ENCODE peak calls at places on chromosomes 2 and 18, in ten cellular contexts. R is adrenal gland, M is thyroid gland, N is HCT116, E is right lobe of liver, I is breast epithelium, J is tibial nerve, W is K562, P is uterus, K is A549. C is an unnamed sample.

GRCh38 chr2:27320958-27321543 is 1.8 kb downstream of the MPV17 start:
- DNase-seq in R (peak; percentile 97), M (peak; percentile 93), N (peak; percentile 98), E (peak; percentile 86), I (peak; percentile 94), J (peak; percentile 49), W (peak; percentile 90), P (peak; percentile 79), K (peak; percentile 96), C (peak; percentile 68)

GRCh38 chr2:130829020-130829419 is 7.7 kb upstream of the ARHGEF4 start:
- DNase-seq in R (no peak), M (no peak), N (peak; percentile 43), E (no peak), I (no peak), J (no peak), W (no peak), P (no peak), K (peak; percentile 55), C (no peak)

GRCh38 chr2:233468047-233468745 is 98.4 kb downstream of the USP40 start:
- DNase-seq in R (no peak), M (no peak), N (no peak), E (peak; percentile 42), I (peak; percentile 40), J (no peak), W (no peak), P (no peak), K (no peak), C (peak; percentile 22)

GRCh38 chr2:215921884-215922283 is 91.5 kb downstream of the MREG start:
- DNase-seq in R (peak; percentile 35), M (no peak), N (peak; percentile 16), E (no peak), I (no peak), J (no peak), W (peak; percentile 49), P (no peak), K (no peak), C (peak; percentile 43)

GRCh38 chr2:67694464-67694863 is 297.3 kb downstream of the ETAA1 start:
- DNase-seq in R (no peak), M (peak; percentile 74), N (no peak), E (no peak), I (no peak), J (no peak), W (no peak), P (no peak), K (no peak), C (no peak)

GRCh38 chr2:219168526-219168925 is 1.3 kb downstream of the SLC23A3 start:
- DNase-seq in R (no peak), M (no peak), N (no peak), E (no peak), I (no peak), J (no peak), W (no peak), P (no peak), K (no peak), C (no peak)

GRCh38 chr18:58135170-58135569 is 91.1 kb downstream of the NEDD4L start:
- DNase-seq in R (no peak), M (no peak), N (no peak), E (no peak), I (no peak), J (no peak), W (no peak), P (no peak), K (no peak), C (no peak)

GRCh38 chr18:30889582-30890301 is 152.8 kb downstream of the DSC3 start:
- DNase-seq in R (no peak), M (no peak), N (peak; percentile 23), E (no peak), I (no peak), J (peak; percentile 6), W (peak; percentile 60), P (no peak), K (no peak), C (no peak)

GRCh38 chr2:102736174-102736606 is 25.6 kb upstream of the TMEM182 start:
- DNase-seq in R (peak; percentile 33), M (peak; percentile 30), N (no peak), E (no peak), I (no peak), J (no peak), W (peak; percentile 45), P (no peak), K (peak; percentile 38), C (peak; percentile 47)

GRCh38 chr2:54551123-54551756 is 95.1 kb downstream of the SPTBN1 start:
- DNase-seq in R (no peak), M (peak; percentile 75), N (no peak), E (no peak), I (no peak), J (no peak), W (no peak), P (no peak), K (no peak), C (no peak)

GRCh38 chr2:54553075-54553474 is 96.9 kb downstream of the SPTBN1 start:
- DNase-seq in R (no peak), M (no peak), N (no peak), E (no peak), I (no peak), J (no peak), W (no peak), P (no peak), K (no peak), C (no peak)

GRCh38 chr2:54549430-54549829 is 93.3 kb downstream of the SPTBN1 start:
- DNase-seq in R (no peak), M (no peak), N (no peak), E (no peak), I (no peak), J (no peak), W (no peak), P (no peak), K (no peak), C (no peak)

GRCh38 chr2:54550523-54550922 is 94.4 kb downstream of the SPTBN1 start:
- DNase-seq in R (no peak), M (no peak), N (no peak), E (no peak), I (no peak), J (no peak), W (no peak), P (no peak), K (no peak), C (no peak)

GRCh38 chr2:54549912-54550518 is 93.9 kb downstream of the SPTBN1 start:
- DNase-seq in R (peak; percentile 61), M (no peak), N (no peak), E (no peak), I (no peak), J (no peak), W (no peak), P (no peak), K (no peak), C (no peak)
- TF ChIP-seq POLR2A in R (no peak), M (no peak), N (no peak), E (no peak), I (no peak), J (no peak), W (no peak), P (no peak), K (no peak), C (no peak)

GRCh38 chr18:22459491-22459890 is 41.8 kb upstream of the CTAGE1 start:
- DNase-seq in R (no peak), M (no peak), N (no peak), E (no peak), I (no peak), J (no peak), W (no peak), P (no peak), K (no peak), C (no peak)
- H3K4me1 ChIP-seq in R (no peaks in the 10 kb centered on the region), M (no peaks in the 10 kb centered on the region), N (no peaks in the 10 kb centered on the region), E (no peaks in the 10 kb centered on the region), I (no peaks in the 10 kb centered on the region), J (no peaks in the 10 kb centered on the region), W (no peaks in the 10 kb centered on the region), P (no peaks in the 10 kb centered on the region), K (peaks cover 9% of the 10 kb centered on the region), C (peaks cover 10% of the 10 kb centered on the region)

GRCh38 chr2:23510471-23510870 is 125.5 kb downstream of the KLHL29 start:
- DNase-seq in R (no peak), M (no peak), N (no peak), E (no peak), I (no peak), J (no peak), W (no peak), P (no peak), K (no peak), C (no peak)
- TF ChIP-seq POLR2A in R (no peak), M (no peak), N (no peak), E (no peak), I (no peak), J (no peak), W (no peak), P (no peak), K (no peak), C (no peak)

DNA sequence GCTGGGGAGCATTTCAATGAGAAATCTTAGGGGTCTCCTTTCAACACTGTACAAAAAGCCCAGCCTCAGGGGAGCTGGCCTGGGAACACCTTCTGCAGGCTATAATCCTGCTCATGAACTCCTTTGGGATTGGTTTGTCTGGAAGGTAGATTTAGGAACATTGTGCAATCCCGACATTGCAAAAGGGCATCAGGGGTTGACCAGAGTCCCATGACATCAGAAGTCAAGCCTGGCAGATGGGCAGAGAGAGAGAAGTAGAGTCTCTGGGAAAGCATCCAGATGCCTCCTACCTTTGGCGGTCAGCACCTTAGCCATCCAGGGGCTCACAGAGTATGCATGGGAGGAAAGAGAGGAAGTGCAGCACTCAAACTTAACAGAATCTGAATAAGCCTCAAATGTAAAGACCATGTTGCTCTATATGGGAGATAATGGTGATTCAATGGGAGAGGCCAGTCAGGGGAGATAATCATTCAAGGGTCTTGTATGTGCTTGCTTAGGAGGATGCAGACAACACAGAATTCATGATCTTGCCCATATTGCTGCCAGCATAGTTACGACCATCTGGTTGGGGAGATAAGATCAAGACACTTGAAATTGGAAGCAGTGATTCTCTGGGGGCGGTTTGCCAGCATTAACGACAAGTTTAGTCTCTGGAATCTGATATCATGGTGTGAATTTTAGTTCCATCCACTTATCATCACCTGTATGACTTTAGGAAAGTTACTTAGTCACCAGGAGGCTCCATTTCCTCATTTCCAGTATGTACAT is 58.3 kb upstream of the UPP2 start:
- DNase-seq in R (no peak), M (no peak), N (no peak), E (peak; percentile 88), I (no peak), J (no peak), W (no peak), P (no peak), K (no peak), C (no peak)
- H3K4me1 ChIP-seq in R (no peaks in the 10 kb centered on the region), M (no peaks in the 10 kb centered on the region), N (no peaks in the 10 kb centered on the region), E (peaks cover 11% of the 10 kb centered on the region), I (no peaks in the 10 kb centered on the region), J (no peaks in the 10 kb centered on the region), W (no peaks in the 10 kb centered on the region), P (no peaks in the 10 kb centered on the region), K (no peaks in the 10 kb centered on the region), C (no peaks in the 10 kb centered on the region)

DNA sequence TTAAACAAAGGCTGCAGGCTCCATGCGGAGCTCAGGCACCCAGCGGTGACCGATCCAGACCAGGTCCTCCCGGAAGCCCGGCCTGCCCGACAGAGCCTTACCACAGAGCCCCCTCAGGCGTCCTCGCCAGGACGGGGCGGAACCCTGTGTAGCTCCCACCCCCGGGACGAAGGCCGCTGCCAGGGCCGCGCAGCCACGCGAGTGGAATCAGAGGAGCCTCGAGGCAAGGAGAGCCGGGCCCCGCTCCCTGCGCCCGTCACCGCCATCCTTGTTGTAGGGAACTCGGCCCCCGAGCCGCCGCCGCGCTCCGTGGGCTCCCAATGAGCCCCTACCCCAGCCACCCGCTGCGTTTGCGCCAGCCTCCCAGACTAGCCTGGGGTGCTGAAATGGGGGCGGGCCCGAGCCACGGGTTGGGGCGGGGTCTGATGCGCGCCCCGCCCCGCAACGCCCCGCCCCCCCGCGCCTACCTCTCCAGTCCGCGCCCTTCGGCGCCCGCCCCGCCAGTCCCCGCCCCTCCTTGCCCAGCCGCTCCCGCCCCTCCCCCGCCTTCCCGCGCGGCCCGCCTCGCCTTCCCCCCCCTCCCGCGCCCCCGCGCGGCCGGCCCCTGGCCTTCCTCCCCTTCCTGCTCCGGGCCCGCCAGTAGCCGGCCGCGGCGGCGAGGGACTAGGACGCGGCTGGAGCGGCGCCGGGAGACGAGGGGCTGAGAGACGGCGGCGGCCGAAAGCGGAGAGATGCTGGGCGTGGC is at the start of gene LIMS1:
- DNase-seq in R (peak; percentile 95), M (peak; percentile 91), N (peak; percentile 83), E (peak; percentile 95), I (peak; percentile 92), J (peak; percentile 82), W (peak; percentile 88), P (peak; percentile 90), K (peak; percentile 85), C (peak; percentile 94)
- TF ChIP-seq POLR2A in R (peak; percentile 90), M (peak; percentile 82), N (peak; percentile 69), E (peak; percentile 76), I (peak; percentile 71), J (peak; percentile 87), W (peak; percentile 96), P (peak; percentile 92), K (peak; percentile 87), C (peak; percentile 34)